ENCODE peak calls at places on chromosomes 3 and 15, in five cellular contexts. J is body of pancreas, Z is hepatocyte, D is sigmoid colon, K is heart right ventricle. G is an unnamed sample. For H3K27me3, the result is how much of the 10 kb centered on the place peaks cover.

GRCh38 chr3:129432671-129433070 is 4.2 kb upstream of the EFCAB12 start:
- DNase-seq in J (no peak), Z (no peak), D (no peak), K (no peak), G (no peak)

GRCh38 chr15:79897380-79897678 is 515 bp upstream of the MTHFS start:
- DNase-seq in J (no peak), Z (no peak), D (no peak), K (no peak), G (no peak)

GRCh38 chr3:64214697-64215018 is 10.6 kb downstream of the PRICKLE2 start:
- DNase-seq in J (no peak), Z (peak), D (peak), K (peak), G (no peak)

GRCh38 chr3:114650808-114651207 is 357.0 kb downstream of the TIGIT start:
- DNase-seq in J (no peak), Z (no peak), D (no peak), K (no peak), G (no peak)

GRCh38 chr3:27425896-27426565 is 56.8 kb upstream of the NEK10 start:
- DNase-seq in J (no peak), Z (no peak), D (no peak), K (no peak), G (no peak)

GRCh38 chr15:67839358-67839928 is 402 bp downstream of the RNU6-1 start:
- DNase-seq in J (no peak), Z (no peak), D (peak), K (no peak), G (peak)

GRCh38 chr3:184908859-184909258 is 96.9 kb downstream of the VPS8 start:
- DNase-seq in J (no peak), Z (no peak), D (no peak), K (no peak), G (no peak)

GRCh38 chr15:91586542-91586941 is 267.0 kb upstream of the SLCO3A1 start:
- DNase-seq in J (no peak), Z (no peak), D (no peak), K (no peak), G (no peak)

GRCh38 chr3:137769321-137770065 is 5.4 kb downstream of the SOX14 start:
- DNase-seq in J (no peak), Z (no peak), D (no peak), K (no peak), G (no peak)

GRCh38 chr3:113741086-113741485 is 5.0 kb downstream of the NAA50 start:
- DNase-seq in J (no peak), Z (no peak), D (no peak), K (no peak), G (no peak)

GRCh38 chr15:42146551-42147430 is 9.6 kb downstream of the PLA2G4F start:
- DNase-seq in J (peak), Z (no peak), D (no peak), K (no peak), G (peak)

GRCh38 chr3:57942872-57943283 is 65.3 kb upstream of the FLNB start:
- DNase-seq in J (peak), Z (no peak), D (peak), K (peak), G (no peak)

GRCh38 chr15:99486371-99487336 is 79.1 kb upstream of the MEF2A start:
- DNase-seq in J (peak), Z (peak), D (peak), K (peak), G (peak)

GRCh38 chr15:88605507-88606436 is 15.4 kb upstream of the AEN start:
- DNase-seq in J (peak), Z (peak), D (no peak), K (peak), G (no peak)

GRCh38 chr3:196246612-196247308 is 30.4 kb downstream of the SLC51A start:
- DNase-seq in J (no peak), Z (no peak), D (no peak), K (no peak), G (no peak)

GRCh38 chr3:60755094-60755493 is 496.2 kb downstream of the FHIT start:
- DNase-seq in J (no peak), Z (no peak), D (no peak), K (no peak), G (peak)

GRCh38 chr15:25481208-25481862 is 42.5 kb upstream of the UBE3A start:
- DNase-seq in J (no peak), Z (no peak), D (no peak), K (no peak), G (no peak)

GRCh38 chr15:79437275-79438000 is 5.3 kb downstream of the MINAR1 start:
- DNase-seq in J (no peak), Z (no peak), D (no peak), K (no peak), G (no peak)

GRCh38 chr15:45550436-45550835 is 27.9 kb upstream of the SLC30A4 start:
- DNase-seq in J (no peak), Z (no peak), D (no peak), K (no peak), G (no peak)

GRCh38 chr15:25501828-25502446 is 63.1 kb upstream of the UBE3A start:
- DNase-seq in J (peak), Z (peak), D (no peak), K (no peak), G (no peak)

GRCh38 chr3:188792788-188793187 is 379.0 kb upstream of the TPRG1 start:
- DNase-seq in J (no peak), Z (peak), D (no peak), K (peak), G (no peak)

GRCh38 chr3:102156426-102156825 is 278.4 kb upstream of the ZPLD1 start:
- DNase-seq in J (peak), Z (peak), D (no peak), K (no peak), G (no peak)

GRCh38 chr15:84988909-84989644 is 7.4 kb downstream of the PDE8A start:
- DNase-seq in J (no peak), Z (no peak), D (no peak), K (no peak), G (no peak)

GRCh38 chr15:32041294-32041693 is 11.0 kb downstream of the CHRNA7 start:
- DNase-seq in J (peak), Z (no peak), D (no peak), K (no peak), G (no peak)

GRCh38 chr3:28053759-28054158 is 187.7 kb upstream of the CMC1 start:
- DNase-seq in J (no peak), Z (peak), D (no peak), K (no peak), G (no peak)

GRCh38 chr15:77493324-77493907 is 72.7 kb downstream of the HMG20A start:
- DNase-seq in J (no peak), Z (no peak), D (no peak), K (no peak), G (no peak)

GRCh38 chr3:50649451-50649931 is 25.2 kb upstream of the DOCK3 start:
- DNase-seq in J (no peak), Z (no peak), D (no peak), K (peak), G (no peak)

GRCh38 chr3:110774496-110775265 is 296.9 kb upstream of the NECTIN3 start:
- DNase-seq in J (no peak), Z (no peak), D (no peak), K (no peak), G (no peak)

GRCh38 chr3:66393486-66394260 is 107.1 kb downstream of the LRIG1 start:
- DNase-seq in J (no peak), Z (no peak), D (peak), K (no peak), G (no peak)

GRCh38 chr15:64883097-64883581 is 28.6 kb upstream of the ANKDD1A start:
- DNase-seq in J (no peak), Z (no peak), D (no peak), K (no peak), G (no peak)

GRCh38 chr3:18046131-18046530 is 303.7 kb upstream of the TBC1D5 start:
- DNase-seq in J (no peak), Z (no peak), D (no peak), K (no peak), G (no peak)

GRCh38 chr15:83398591-83398990 is 48.5 kb upstream of the SH3GL3 start:
- DNase-seq in J (no peak), Z (no peak), D (no peak), K (no peak), G (no peak)

GRCh38 chr3:61669203-61669602 is 107.8 kb downstream of the PTPRG start:
- DNase-seq in J (no peak), Z (no peak), D (no peak), K (no peak), G (no peak)

GRCh38 chr3:87766736-87767135 is 292.1 kb downstream of the CGGBP1 start:
- DNase-seq in J (no peak), Z (no peak), D (no peak), K (no peak), G (no peak)

GRCh38 chr3:182226995-182227394 is 515.3 kb downstream of the SOX2 start:
- DNase-seq in J (no peak), Z (no peak), D (no peak), K (no peak), G (no peak)
- TF ChIP-seq CTCF in J (no peak), Z (no peak), D (no peak), K (no peak), G (no peak)

DNA sequence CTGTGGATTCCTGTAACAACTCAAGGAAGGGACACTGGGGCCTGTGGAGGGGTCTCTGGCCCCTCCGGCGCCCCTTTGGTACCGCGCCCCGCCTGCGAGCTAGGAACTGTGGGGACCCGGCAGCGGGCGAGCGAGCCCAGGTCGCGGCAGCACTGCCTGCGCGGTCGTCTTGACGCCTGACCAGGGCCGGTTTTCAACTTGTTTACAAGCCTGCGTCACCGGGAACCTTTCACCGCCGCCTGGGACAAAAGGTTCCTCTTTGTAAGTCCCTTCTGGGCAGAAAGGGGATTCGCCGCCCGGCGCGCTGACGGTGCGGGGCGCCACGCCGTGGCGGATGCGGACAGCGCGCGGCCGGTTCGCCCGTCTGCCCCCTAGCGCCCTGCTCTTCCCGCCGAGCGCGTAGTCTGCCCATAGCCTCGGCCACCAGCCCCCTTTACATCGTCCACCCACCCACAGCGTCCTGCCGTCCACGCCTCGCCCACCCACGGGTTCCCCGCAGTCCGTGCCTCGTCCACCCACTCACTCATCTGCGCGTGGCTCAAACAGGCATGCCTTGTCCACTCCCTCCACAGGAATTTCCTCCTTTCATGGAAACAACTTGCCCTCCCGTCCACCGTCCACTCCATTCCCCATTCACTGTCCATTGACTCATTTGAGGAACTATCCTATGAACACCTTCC is 5.5 kb upstream of the CFAP100 start:
- DNase-seq in J (peak), Z (peak), D (peak), K (peak), G (peak)
- H3K27me3 ChIP-seq in J (under half), Z (under half), D (under half), K (under half), G (under half)

DNA sequence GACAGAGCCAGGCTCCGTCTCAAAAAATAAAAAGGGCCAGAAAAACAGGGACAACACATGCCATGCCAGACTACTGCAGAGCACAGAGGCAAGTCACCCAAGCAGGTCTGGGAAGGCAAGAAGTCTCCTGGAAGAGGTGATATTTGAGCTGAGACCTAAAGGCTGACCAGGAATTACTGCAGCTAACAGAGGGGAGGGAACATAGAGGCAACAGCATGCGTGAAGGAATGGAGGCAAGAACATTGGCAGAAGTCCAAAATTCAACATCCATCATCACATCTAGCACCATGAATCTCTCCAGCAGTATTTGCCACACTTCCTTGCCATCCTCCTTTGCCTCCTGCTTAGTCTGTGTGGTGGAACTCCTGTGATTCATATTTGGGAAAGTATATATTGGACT is 916 bp upstream of the TSEN2 start:
- DNase-seq in J (no peak), Z (no peak), D (no peak), K (no peak), G (no peak)
- TF ChIP-seq CTCF in J (no peak), Z (no peak), D (no peak), K (no peak), G (no peak)

GRCh38 chr15:69578792-69579587 is 126.4 kb downstream of the RPLP1 start:
- DNase-seq in J (peak), Z (no peak), D (no peak), K (no peak), G (no peak)
- H3K27me3 ChIP-seq in J (under half), Z (under half), D (under half), K (under half), G (under half)